ENCODE peak calls at places on chromosomes 5 and 9, in eight cellular contexts. Y is stimulated activated CD4-positive, alpha-beta T cell treated with anti-CD3 and anti-CD28 coated beads, TNF-alpha, amount 100 ng/mL, for 4 hours; G is H54; D is naive thymus-derived CD4-positive, alpha-beta T cell; V is lower lobe of right lung; K is astrocyte of the spinal cord; W is NCI-H460; X is neural crest cell. H is an unnamed sample.
A peak's percentile ranks its signal among the peaks of the same experiment; 100 is the strongest.

GRCh38 chr9:70954126-70954525 is 167.3 kb downstream of the TRPM3 start:
- DNase-seq in G (peak; percentile 78), W (no peak), K (peak; percentile 83), X (no peak), D (no peak), V (no peak), Y (no peak), H (peak; percentile 6)

GRCh38 chr5:149268928-149269557 is 2.6 kb upstream of the AFAP1L1 start:
- DNase-seq in D (peak; percentile 67), X (no peak), Y (no peak), W (peak; percentile 66), G (peak; percentile 59), V (no peak), K (peak; percentile 35), H (peak; percentile 47)

GRCh38 chr9:25025686-25026085 is 480.0 kb upstream of the IZUMO3 start:
- DNase-seq in G (no peak), V (no peak), W (no peak), K (no peak), D (no peak), X (no peak), Y (no peak), H (no peak)

GRCh38 chr9:100170085-100170484 is 71.0 kb downstream of the INVS start:
- DNase-seq in G (no peak), Y (no peak), V (no peak), K (peak; percentile 46), D (no peak), X (no peak), W (no peak), H (peak; percentile 35)

GRCh38 chr5:58773744-58774441 is 191.0 kb downstream of the RAB3C start:
- DNase-seq in D (no peak), W (no peak), X (no peak), V (no peak), G (no peak), Y (no peak), K (no peak), H (no peak)

GRCh38 chr9:38634315-38634714 is 13.9 kb upstream of the ANKRD18A start:
- DNase-seq in G (no peak), D (no peak), K (no peak), X (no peak), V (no peak), Y (no peak), W (no peak), H (no peak)

GRCh38 chr5:154734670-154735248 is 20.4 kb upstream of the LARP1 start:
- DNase-seq in G (no peak), K (no peak), D (no peak), Y (no peak), W (no peak), V (no peak), X (no peak), H (no peak)

GRCh38 chr5:169944922-169945675 is 35.2 kb downstream of the INSYN2B start:
- DNase-seq in K (no peak), W (no peak), Y (no peak), V (no peak), G (no peak), D (no peak), X (no peak), H (peak; percentile 5)

GRCh38 chr9:23683476-23684095 is 142.5 kb downstream of the ELAVL2 start:
- DNase-seq in V (no peak), D (no peak), W (no peak), K (peak; percentile 15), Y (no peak), X (no peak), G (no peak), H (no peak)

GRCh38 chr9:35690447-35691324 is 961 bp upstream of the TPM2 start:
- DNase-seq in K (peak; percentile 79), Y (peak; percentile 9), W (no peak), D (peak; percentile 34), G (peak; percentile 53), V (peak; percentile 77), X (peak; percentile 31), H (peak; percentile 72)

GRCh38 chr5:15600035-15600434 is 100.1 kb downstream of the FBXL7 start:
- DNase-seq in D (no peak), G (no peak), Y (no peak), V (no peak), K (peak; percentile 33), W (no peak), X (no peak), H (no peak)

GRCh38 chr9:35350212-35350611 is 139.7 kb upstream of the RUSC2 start:
- DNase-seq in X (no peak), Y (no peak), D (no peak), K (no peak), W (no peak), G (no peak), V (no peak), H (no peak)

GRCh38 chr9:120733190-120733589 is 18.9 kb upstream of the MEGF9 start:
- DNase-seq in D (no peak), X (no peak), G (no peak), V (peak; percentile 73), K (peak; percentile 60), Y (no peak), W (no peak), H (no peak)

GRCh38 chr9:98132806-98133631 is 14.0 kb upstream of the TRIM14 start:
- DNase-seq in X (no peak), K (no peak), D (no peak), G (no peak), Y (no peak), W (no peak), V (no peak), H (no peak)

GRCh38 chr5:176365663-176366574 is 632 bp downstream of the ARL10 start:
- DNase-seq in K (peak; percentile 54), D (peak; percentile 15), X (peak; percentile 29), Y (no peak), W (no peak), G (no peak), V (peak; percentile 56), H (peak; percentile 45)

GRCh38 chr5:43078956-43079355 is 38.8 kb upstream of the ANXA2R start:
- DNase-seq in Y (no peak), D (no peak), W (no peak), V (no peak), G (peak; percentile 65), K (peak; percentile 55), X (no peak), H (no peak)

GRCh38 chr9:80954521-80954920 is 734.8 kb downstream of the TLE1 start:
- DNase-seq in X (no peak), W (no peak), D (no peak), G (no peak), Y (no peak), V (no peak), K (no peak), H (no peak)

GRCh38 chr9:18202924-18203323 is 271.0 kb upstream of the ADAMTSL1 start:
- DNase-seq in V (no peak), G (no peak), X (no peak), W (no peak), Y (no peak), D (no peak), K (no peak), H (no peak)

GRCh38 chr5:174918655-174919054 is 194.3 kb downstream of the MSX2 start:
- DNase-seq in W (no peak), V (no peak), G (no peak), Y (no peak), X (no peak), K (no peak), D (no peak), H (no peak)

GRCh38 chr5:153084476-153084875 is 406.0 kb upstream of the GRIA1 start:
- DNase-seq in Y (no peak), G (no peak), X (no peak), D (no peak), W (no peak), K (no peak), V (no peak), H (no peak)

GRCh38 chr9:133207540-133208170 is 1.4 kb downstream of the OBP2B start:
- DNase-seq in V (no peak), K (no peak), D (no peak), G (no peak), W (no peak), Y (no peak), X (no peak), H (no peak)

GRCh38 chr5:142025637-142026036 is 12.8 kb upstream of the GNPDA1 start:
- DNase-seq in Y (no peak), W (no peak), D (no peak), K (no peak), G (no peak), V (no peak), X (no peak), H (no peak)

GRCh38 chr9:34927061-34927460 is 31.0 kb upstream of the PHF24 start:
- DNase-seq in Y (no peak), V (no peak), K (no peak), G (no peak), D (no peak), X (no peak), W (no peak), H (no peak)

GRCh38 chr9:90061187-90061586 is 456.4 kb downstream of the GADD45G start:
- DNase-seq in D (no peak), V (no peak), G (no peak), K (no peak), W (no peak), Y (no peak), X (no peak), H (no peak)

GRCh38 chr5:37696190-37697021 is 143.4 kb downstream of the GDNF start:
- DNase-seq in X (no peak), D (no peak), K (peak; percentile 74), G (no peak), W (no peak), V (no peak), Y (no peak), H (peak; percentile 15)

GRCh38 chr9:21974542-21975409 is 19.4 kb downstream of the CDKN2A start:
- DNase-seq in V (no peak), X (no peak), D (peak; percentile 31), W (no peak), Y (peak; percentile 46), G (no peak), K (peak; percentile 76), H (peak; percentile 51)

GRCh38 chr5:90939208-90939607 is 380.6 kb downstream of the ADGRV1 start:
- DNase-seq in X (no peak), K (no peak), D (no peak), G (no peak), W (no peak), Y (no peak), V (no peak), H (peak; percentile 73)

GRCh38 chr9:1025131-1025530 is 25.0 kb upstream of the DMRT2 start:
- DNase-seq in Y (no peak), G (no peak), W (no peak), D (no peak), X (no peak), K (no peak), V (no peak), H (no peak)

GRCh38 chr9:36450110-36450732 is 50.2 kb upstream of the RNF38 start:
- DNase-seq in X (no peak), D (peak; percentile 36), W (peak; percentile 40), K (peak; percentile 61), V (no peak), G (no peak), Y (no peak), H (peak; percentile 50)

GRCh38 chr9:89953824-89954223 is 349.0 kb downstream of the GADD45G start:
- DNase-seq in Y (no peak), X (no peak), W (no peak), V (no peak), G (no peak), K (no peak), D (no peak), H (no peak)

GRCh38 chr9:134360897-134361296 is 34.6 kb downstream of the RXRA start:
- DNase-seq in X (no peak), W (no peak), D (no peak), K (no peak), G (peak; percentile 96), Y (no peak), V (no peak), H (peak; percentile 35)

GRCh38 chr9:136757328-136757727 is 715 bp downstream of the LCN8 start:
- DNase-seq in K (no peak), G (no peak), V (no peak), W (no peak), D (no peak), Y (no peak), X (no peak), H (no peak)

GRCh38 chr5:168706655-168707069 is 127.5 kb upstream of the PANK3 start:
- DNase-seq in K (peak; percentile 38), G (peak; percentile 24), D (no peak), X (peak; percentile 38), Y (no peak), W (peak; percentile 41), V (no peak), H (peak; percentile 9)

GRCh38 chr5:76475358-76475757 is 72.3 kb downstream of the IQGAP2 start:
- DNase-seq in D (no peak), V (no peak), K (no peak), Y (no peak), G (no peak), X (no peak), W (no peak), H (no peak)

H was measured in endothelial cell of umbilical vein.